ENCODE peak calls at places on chromosomes 13 and 19, in six cellular contexts. D is neural progenitor cell; N is stimulated activated effector memory CD8-positive, alpha-beta T cell treated with anti-CD3 and anti-CD28 coated beads, Interleukin-12 subunit alpha, Interleukin-12 subunit beta, amount 100 ng/mL, for 72 hours; U is right cardiac atrium; G is astrocyte; M is stimulated activated CD4-positive, alpha-beta T cell treated with anti-CD3 and anti-CD28 coated beads, Interleukin-2, amount 100 ng/mL, for 48 hours. X is an unnamed sample.
A peak's percentile ranks its signal among the peaks of the same experiment; 100 is the strongest.

GRCh38 chr19:39240421-39240820 is 4.4 kb downstream of the IFNL3 start:
- DNase-seq in N (no peak), G (no peak), M (no peak), U (no peak), D (no peak), X (no peak)

GRCh38 chr13:48567521-48568331 is 34.8 kb upstream of the RCBTB2 start:
- DNase-seq in D (no peak), G (no peak), M (no peak), U (peak; percentile 62), N (no peak), X (no peak)

GRCh38 chr19:7783991-7784421 is 21.0 kb downstream of the CLEC4M start:
- DNase-seq in D (no peak), U (no peak), M (no peak), N (no peak), G (no peak), X (no peak)

GRCh38 chr13:53783466-53783865 is 754.9 kb downstream of the OLFM4 start:
- DNase-seq in G (no peak), D (no peak), N (no peak), M (no peak), U (no peak), X (peak; percentile 48)

GRCh38 chr13:24254151-24254810 is 55.1 kb upstream of the C1QTNF9 start:
- DNase-seq in U (peak; percentile 63), G (no peak), N (peak; percentile 80), M (no peak), D (no peak), X (peak; percentile 40)

GRCh38 chr13:44218501-44219240 is 155.0 kb upstream of the SERP2 start:
- DNase-seq in G (no peak), N (no peak), U (peak; percentile 94), D (no peak), M (no peak), X (peak; percentile 56)

GRCh38 chr13:33347866-33348265 is 62.3 kb upstream of the STARD13 start:
- DNase-seq in D (no peak), N (no peak), U (no peak), G (no peak), M (no peak), X (peak; percentile 74)

GRCh38 chr19:17645339-17645963 is 42.7 kb downstream of the UNC13A start:
- DNase-seq in U (no peak), G (no peak), M (no peak), D (no peak), N (no peak), X (no peak)

GRCh38 chr19:19594371-19594770 is 24.1 kb downstream of the PBX4 start:
- DNase-seq in D (no peak), U (no peak), M (no peak), N (no peak), G (no peak), X (peak; percentile 53)

GRCh38 chr13:29920018-29920643 is 69.7 kb upstream of the UBL3 start:
- DNase-seq in G (no peak), D (no peak), N (no peak), U (no peak), M (no peak), X (no peak)

GRCh38 chr19:2239771-2240770 is 3.4 kb downstream of the SF3A2 start:
- DNase-seq in G (peak; percentile 47), D (peak; percentile 90), M (no peak), N (no peak), U (peak; percentile 29), X (peak; percentile 35)

GRCh38 chr19:38721977-38722773 is 22.1 kb downstream of the CAPN12 start:
- DNase-seq in D (peak; percentile 48), N (no peak), G (no peak), M (no peak), U (peak; percentile 93), X (peak; percentile 96)

GRCh38 chr19:6423499-6424189 is 967 bp downstream of the KHSRP start:
- DNase-seq in U (peak; percentile 71), G (peak; percentile 25), N (peak; percentile 72), M (peak; percentile 39), D (peak; percentile 75), X (no peak)

GRCh38 chr19:6455924-6456323 is 3.7 kb downstream of the SLC25A23 start:
- DNase-seq in M (no peak), G (no peak), N (no peak), D (no peak), U (no peak), X (peak; percentile 43)

GRCh38 chr19:40119380-40119779 is 28.6 kb upstream of the ZNF780A start:
- DNase-seq in G (no peak), D (no peak), U (no peak), M (no peak), N (no peak), X (no peak)

GRCh38 chr13:101417043-101417406 is 717 bp upstream of the NALCN start:
- DNase-seq in M (no peak), D (peak; percentile 9), G (peak; percentile 51), N (no peak), U (no peak), X (no peak)

GRCh38 chr13:28716511-28716910 is 2.3 kb downstream of the SLC46A3 start:
- DNase-seq in M (no peak), D (no peak), N (no peak), G (peak; percentile 36), U (peak; percentile 66), X (no peak)

GRCh38 chr19:13149628-13150186 is 468 bp downstream of the STX10 start:
- DNase-seq in D (peak; percentile 72), U (peak; percentile 82), G (peak; percentile 29), N (no peak), M (no peak), X (peak; percentile 35)

GRCh38 chr13:75414036-75414827 is 67.7 kb downstream of the TBC1D4 start:
- DNase-seq in N (no peak), D (no peak), M (no peak), G (no peak), U (no peak), X (no peak)

X was measured in Ammon's horn.